ENCODE peak calls at places on chromosomes 7 and 10, in eight cellular contexts. S is CD8-positive, alpha-beta memory T cell; Q is HCT116; F is IMR-90; K is AG04450; B is aorta; M is trophoblast cell; C is pancreas. A is an unnamed sample.

GRCh38 chr7:140638311-140638791 is 2.3 kb downstream of the DENND2A start:
- DNase-seq in S (no peak), Q (no peak), F (peak; percentile 82), K (peak; percentile 56), B (peak; percentile 59), M (peak; percentile 90), C (no peak), A (peak; percentile 87)

GRCh38 chr7:80829527-80829926 is 89.3 kb downstream of the SEMA3C start:
- DNase-seq in S (no peak), Q (no peak), F (no peak), K (no peak), B (no peak), M (no peak), C (no peak), A (no peak)

GRCh38 chr7:139720705-139721231 is 57.0 kb downstream of the HIPK2 start:
- DNase-seq in S (no peak), Q (no peak), F (peak; percentile 52), K (no peak), B (peak; percentile 80), M (no peak), C (no peak), A (peak; percentile 23)

GRCh38 chr7:149765399-149766121 is 7.8 kb downstream of the ZNF467 start:
- DNase-seq in S (no peak), Q (no peak), F (no peak), K (no peak), B (no peak), M (peak; percentile 21), C (no peak), A (no peak)

GRCh38 chr7:151244156-151244870 is 4.2 kb downstream of the SMARCD3 start:
- DNase-seq in S (peak; percentile 48), Q (no peak), F (peak; percentile 44), K (no peak), B (peak; percentile 79), M (no peak), C (no peak), A (no peak)

GRCh38 chr10:114711487-114712250 is 53.6 kb upstream of the ABLIM1 start:
- DNase-seq in S (no peak), Q (no peak), F (no peak), K (no peak), B (no peak), M (no peak), C (no peak), A (no peak)

GRCh38 chr10:5817322-5818047 is 4.3 kb upstream of the GDI2 start:
- DNase-seq in S (no peak), Q (no peak), F (no peak), K (no peak), B (no peak), M (no peak), C (no peak), A (no peak)

GRCh38 chr7:31044531-31044930 is 7.6 kb upstream of the ADCYAP1R1 start:
- DNase-seq in S (no peak), Q (no peak), F (no peak), K (no peak), B (no peak), M (no peak), C (no peak), A (no peak)

GRCh38 chr7:36084485-36085091 is 68.5 kb upstream of the EEPD1 start:
- DNase-seq in S (no peak), Q (peak; percentile 52), F (peak; percentile 41), K (no peak), B (no peak), M (peak; percentile 48), C (peak; percentile 83), A (peak; percentile 23)

GRCh38 chr10:60425392-60426110 is 35.9 kb upstream of the ANK3 start:
- DNase-seq in S (no peak), Q (no peak), F (peak; percentile 67), K (no peak), B (no peak), M (no peak), C (no peak), A (peak; percentile 9)

GRCh38 chr10:61791216-61791615 is 110.3 kb upstream of the ARID5B start:
- DNase-seq in S (no peak), Q (no peak), F (peak; percentile 80), K (no peak), B (no peak), M (no peak), C (no peak), A (no peak)

GRCh38 chr10:103668351-103669242 is 175.1 kb downstream of the NEURL1 start:
- DNase-seq in S (no peak), Q (no peak), F (peak; percentile 55), K (no peak), B (peak; percentile 92), M (no peak), C (no peak), A (no peak)

GRCh38 chr7:85750454-85750949 is 563.6 kb upstream of the SEMA3D start:
- DNase-seq in S (no peak), Q (peak; percentile 32), F (peak; percentile 37), K (no peak), B (no peak), M (no peak), C (peak; percentile 29), A (no peak)

GRCh38 chr10:12504628-12505027 is 155.3 kb downstream of the CAMK1D start:
- DNase-seq in S (no peak), Q (no peak), F (no peak), K (no peak), B (peak; percentile 14), M (no peak), C (no peak), A (no peak)

GRCh38 chr7:44387427-44387826 is 62.0 kb upstream of the CAMK2B start:
- DNase-seq in S (no peak), Q (no peak), F (no peak), K (no peak), B (no peak), M (no peak), C (no peak), A (no peak)

GRCh38 chr10:93408788-93409187 is 73.3 kb downstream of the MYOF start:
- DNase-seq in S (no peak), Q (no peak), F (no peak), K (no peak), B (no peak), M (no peak), C (no peak), A (no peak)

GRCh38 chr7:120805636-120806388 is 52.1 kb downstream of the TSPAN12 start:
- DNase-seq in S (peak; percentile 33), Q (peak; percentile 40), F (peak; percentile 61), K (no peak), B (no peak), M (peak; percentile 37), C (peak; percentile 21), A (peak; percentile 4)

GRCh38 chr7:33485746-33486491 is 356.6 kb downstream of the BBS9 start:
- DNase-seq in S (no peak), Q (no peak), F (peak; percentile 23), K (no peak), B (no peak), M (no peak), C (no peak), A (no peak)

GRCh38 chr10:91198781-91199180 is 21.7 kb upstream of the PCGF5 start:
- DNase-seq in S (no peak), Q (no peak), F (peak; percentile 85), K (no peak), B (no peak), M (no peak), C (no peak), A (no peak)

GRCh38 chr7:76302299-76303056 is at the start of gene HSPB1:
- DNase-seq in S (peak; percentile 53), Q (peak; percentile 79), F (peak; percentile 84), K (peak; percentile 69), B (peak; percentile 98), M (peak; percentile 87), C (peak; percentile 99), A (peak; percentile 83)

GRCh38 chr10:131044379-131044778 is 267.1 kb downstream of the TCERG1L start:
- DNase-seq in S (no peak), Q (no peak), F (no peak), K (no peak), B (no peak), M (no peak), C (no peak), A (no peak)

GRCh38 chr10:93068411-93069244 is 5.1 kb upstream of the CYP26A1 start:
- DNase-seq in S (no peak), Q (no peak), F (peak; percentile 54), K (no peak), B (no peak), M (no peak), C (no peak), A (peak; percentile 72)

GRCh38 chr10:129021597-129022304 is 445.3 kb upstream of the MGMT start:
- DNase-seq in S (no peak), Q (no peak), F (no peak), K (no peak), B (no peak), M (no peak), C (no peak), A (no peak)

GRCh38 chr7:140605337-140605736 is 35.3 kb downstream of the DENND2A start:
- DNase-seq in S (no peak), Q (no peak), F (peak; percentile 96), K (peak; percentile 88), B (no peak), M (peak; percentile 62), C (no peak), A (peak; percentile 78)

GRCh38 chr7:64753032-64753431 is 41.2 kb upstream of the ZNF138 start:
- DNase-seq in S (no peak), Q (no peak), F (no peak), K (no peak), B (no peak), M (no peak), C (no peak), A (no peak)
- H3K9me3 ChIP-seq in S (no peaks in the 10 kb centered on the region), Q (no peaks in the 10 kb centered on the region), F (no peaks in the 10 kb centered on the region), K (no peaks in the 10 kb centered on the region), B (no peaks in the 10 kb centered on the region), M (peaks cover 10% of the 10 kb centered on the region), C (no peaks in the 10 kb centered on the region), A (no peaks in the 10 kb centered on the region)

GRCh38 chr7:143120696-143121405 is 11.0 kb upstream of the PIP start:
- DNase-seq in S (no peak), Q (no peak), F (no peak), K (no peak), B (no peak), M (no peak), C (no peak), A (no peak)

GRCh38 chr7:143117395-143117794 is 14.5 kb upstream of the PIP start:
- DNase-seq in S (no peak), Q (no peak), F (no peak), K (no peak), B (no peak), M (no peak), C (no peak), A (no peak)
- H3K9me3 ChIP-seq in S (no peaks in the 10 kb centered on the region), Q (no peaks in the 10 kb centered on the region), F (peaks cover 2% of the 10 kb centered on the region), K (peaks cover 11% of the 10 kb centered on the region), B (no peaks in the 10 kb centered on the region), M (no peaks in the 10 kb centered on the region), C (no peaks in the 10 kb centered on the region), A (no peaks in the 10 kb centered on the region)

GRCh38 chr7:157541295-157541608 is 204.4 kb downstream of the DNAJB6 start:
- DNase-seq in S (no peak), Q (no peak), F (no peak), K (no peak), B (peak; percentile 51), M (no peak), C (no peak), A (no peak)
- H3K9me3 ChIP-seq in S (no peaks in the 10 kb centered on the region), Q (no peaks in the 10 kb centered on the region), F (peaks cover 61% of the 10 kb centered on the region), K (peaks cover 87% of the 10 kb centered on the region), B (no peaks in the 10 kb centered on the region), M (peaks cover 12% of the 10 kb centered on the region), C (no peaks in the 10 kb centered on the region), A (no peaks in the 10 kb centered on the region)

DNA sequence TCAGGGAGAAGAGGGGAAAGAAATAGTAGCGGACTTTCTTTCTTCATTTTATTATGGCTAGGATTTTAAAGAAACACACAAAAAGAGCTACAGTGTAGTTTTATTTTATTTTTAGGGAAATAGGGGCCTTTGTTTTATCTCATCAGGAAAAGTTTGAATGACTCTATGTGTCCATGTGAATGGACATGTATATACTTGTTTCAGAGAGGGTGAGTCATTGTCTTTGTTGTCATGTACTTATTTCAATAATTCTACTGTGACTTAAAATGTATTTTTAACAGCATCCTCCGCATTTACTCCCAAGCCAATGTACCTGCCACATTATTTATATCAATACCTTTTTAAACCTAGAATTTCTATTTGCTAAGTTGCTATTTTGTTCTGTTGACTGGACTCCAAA is 569.5 kb downstream of the SORCS3 start:
- DNase-seq in S (no peak), Q (no peak), F (no peak), K (no peak), B (no peak), M (no peak), C (no peak), A (no peak)
- H3K9me3 ChIP-seq in S (no peaks in the 10 kb centered on the region), Q (peaks cover 21% of the 10 kb centered on the region), F (peaks cover 5% of the 10 kb centered on the region), K (peaks cover 12% of the 10 kb centered on the region), B (no peaks in the 10 kb centered on the region), M (no peaks in the 10 kb centered on the region), C (no peaks in the 10 kb centered on the region), A (no peaks in the 10 kb centered on the region)

A was measured in MG63.